ENCODE peak calls at places on chromosomes 6 and 20, in four cellular contexts. E, O, V and Z are unnamed samples. For H3K4me1, the result is how much of the 10 kb centered on the place peaks cover.

GRCh38 chr20:33575302-33575701 is 85.4 kb downstream of the CBFA2T2 start:
- DNase-seq in E (no peak), O (peak), V (no peak), Z (no peak)

GRCh38 chr6:143110572-143110971 is 49.9 kb downstream of the AIG1 start:
- DNase-seq in E (no peak), O (peak), V (no peak), Z (no peak)

GRCh38 chr20:41365785-41366545 is 653 bp downstream of the EMILIN3 start:
- DNase-seq in E (no peak), O (no peak), V (no peak), Z (peak)

GRCh38 chr6:43750622-43751021 is 19.4 kb upstream of the VEGFA start:
- DNase-seq in E (no peak), O (no peak), V (no peak), Z (no peak)

GRCh38 chr20:34753706-34754461 is 49.7 kb downstream of the TP53INP2 start:
- DNase-seq in E (no peak), O (peak), V (no peak), Z (no peak)

GRCh38 chr6:136501081-136501480 is 49.1 kb downstream of the MAP7 start:
- DNase-seq in E (no peak), O (no peak), V (no peak), Z (no peak)

GRCh38 chr6:69729870-69730449 is 66.8 kb downstream of the LMBRD1 start:
- DNase-seq in E (peak), O (peak), V (no peak), Z (no peak)

GRCh38 chr6:119347466-119348307 is 1.9 kb downstream of the MAN1A1 start:
- DNase-seq in E (no peak), O (no peak), V (peak), Z (peak)

GRCh38 chr6:81792826-81793225 is 40.3 kb upstream of the TENT5A start:
- DNase-seq in E (no peak), O (no peak), V (no peak), Z (no peak)

GRCh38 chr6:34676140-34676539 is 20.4 kb downstream of the ILRUN start:
- DNase-seq in E (no peak), O (no peak), V (no peak), Z (no peak)
- H3K4me1 ChIP-seq in E (under half), O (under half), V (half or more), Z (half or more)

DNA sequence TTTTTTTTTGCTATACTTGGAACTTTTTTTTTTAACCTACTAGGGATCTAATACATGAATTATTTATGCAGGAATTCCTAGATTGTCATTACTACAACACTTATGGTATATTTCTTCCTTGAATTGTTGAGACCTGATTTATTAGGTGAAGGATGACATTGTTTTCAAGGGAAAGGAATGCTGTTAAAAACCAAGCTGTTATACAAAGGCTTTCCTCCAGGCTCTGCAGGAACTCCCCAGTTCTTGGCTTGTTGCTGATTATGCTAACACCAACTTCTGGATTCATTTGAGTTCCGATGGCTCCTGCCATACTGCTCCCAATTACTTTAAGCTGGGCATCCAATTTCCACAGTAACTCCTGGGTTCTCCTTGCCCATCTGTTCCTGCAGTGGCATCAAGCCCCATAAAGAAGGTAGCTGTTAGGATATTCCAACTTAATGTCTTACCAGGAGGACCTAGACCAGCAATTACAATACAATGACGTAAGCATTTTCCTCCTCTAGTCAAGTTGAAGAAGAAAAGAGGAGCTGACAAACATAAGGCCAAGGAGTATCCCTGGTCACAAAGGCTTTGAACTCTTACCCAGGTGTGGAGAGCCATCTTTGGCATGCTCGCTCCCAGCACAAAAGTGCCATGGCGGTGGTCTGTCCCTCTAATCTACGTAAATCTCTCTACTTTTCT is 215.9 kb upstream of the AGPAT4 start:
- DNase-seq in E (peak), O (no peak), V (no peak), Z (no peak)
- TF ChIP-seq CTCF in E (no peak), O (no peak), V (no peak), Z (no peak)

DNA sequence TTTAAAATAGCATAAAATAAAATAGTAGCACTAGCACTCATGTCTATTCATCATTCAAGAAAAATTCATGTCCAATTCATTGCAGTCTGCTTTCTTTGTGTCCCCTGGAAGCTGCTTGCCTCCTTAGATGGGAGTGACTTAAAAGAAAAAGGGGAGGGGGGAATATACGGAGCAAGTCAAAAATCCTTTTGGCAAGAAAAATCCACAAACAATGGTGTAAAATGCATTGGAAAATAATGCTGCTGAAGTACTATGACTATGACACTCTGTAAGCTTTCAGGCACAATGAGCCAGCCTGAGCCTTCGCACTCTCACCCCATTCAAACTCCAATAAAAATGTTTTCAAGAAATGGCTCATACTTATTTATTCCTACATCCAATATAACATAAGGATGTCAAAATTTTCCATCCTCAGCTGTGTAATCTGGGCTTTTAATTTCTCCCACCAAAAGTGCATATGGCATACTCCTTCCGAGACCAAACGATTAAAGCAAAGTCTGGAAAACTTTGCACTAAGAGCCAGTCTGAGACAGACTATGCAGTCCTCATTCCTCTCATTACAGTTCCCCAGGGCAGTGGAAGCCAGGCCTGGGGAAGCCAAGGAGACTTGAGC is 798 bp downstream of the NEDD9 start:
- DNase-seq in E (peak), O (peak), V (no peak), Z (peak)
- H3K27ac ChIP-seq in E (peak), O (peak), V (peak), Z (peak)

DNA sequence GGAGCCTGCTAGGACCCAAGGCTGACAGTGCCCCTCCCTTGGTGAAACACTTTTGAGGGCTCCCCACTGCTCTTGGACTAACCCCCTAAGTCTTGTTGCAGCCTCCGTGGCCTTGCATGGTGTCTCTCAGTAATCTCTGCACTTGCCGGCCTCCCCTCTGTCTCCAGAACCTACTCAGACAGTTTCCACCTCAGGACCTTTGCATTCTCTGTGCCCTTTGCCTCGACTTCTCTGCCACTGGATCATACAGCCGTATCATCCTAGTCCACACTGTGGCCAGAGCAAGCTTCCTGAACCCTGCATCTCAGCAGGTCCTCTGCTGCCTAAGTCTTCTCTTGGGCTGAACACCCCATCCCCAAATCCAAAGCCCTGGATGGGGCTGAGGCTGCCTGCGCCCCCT is 152.0 kb upstream of the PTPN1 start:
- DNase-seq in E (no peak), O (no peak), V (no peak), Z (no peak)
- H3K4me1 ChIP-seq in E (under half), O (under half), V (under half), Z (under half)

GRCh38 chr6:144338474-144338873 is 53.3 kb downstream of the UTRN start:
- DNase-seq in E (no peak), O (no peak), V (no peak), Z (no peak)
- TF ChIP-seq CTCF in E (no peak), O (no peak), V (no peak), Z (no peak)

DNA sequence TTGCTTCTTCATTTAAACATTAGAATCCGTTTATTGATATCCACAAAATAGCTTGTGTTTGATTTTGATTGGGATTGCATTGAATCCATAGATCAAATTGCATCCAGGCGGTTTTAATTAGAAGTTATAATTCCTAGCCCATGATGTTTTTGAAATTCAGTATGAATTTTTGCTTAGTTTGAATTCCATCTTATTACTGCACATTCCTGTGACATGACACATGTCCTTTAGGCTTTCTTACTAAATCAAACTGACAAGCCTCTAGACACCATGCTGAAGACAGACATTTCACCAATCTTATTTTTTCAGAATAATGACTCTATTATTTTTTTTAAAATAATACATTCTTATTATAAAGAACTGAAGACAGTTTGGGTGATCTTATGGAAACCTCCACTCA is 21.4 kb upstream of the PI16 start:
- DNase-seq in E (peak), O (peak), V (no peak), Z (no peak)
- H3K27ac ChIP-seq in E (no peak), O (no peak), V (no peak), Z (no peak)

GRCh38 chr6:146389740-146390139 is 153.9 kb upstream of the RAB32 start:
- DNase-seq in E (no peak), O (no peak), V (no peak), Z (no peak)

DNA sequence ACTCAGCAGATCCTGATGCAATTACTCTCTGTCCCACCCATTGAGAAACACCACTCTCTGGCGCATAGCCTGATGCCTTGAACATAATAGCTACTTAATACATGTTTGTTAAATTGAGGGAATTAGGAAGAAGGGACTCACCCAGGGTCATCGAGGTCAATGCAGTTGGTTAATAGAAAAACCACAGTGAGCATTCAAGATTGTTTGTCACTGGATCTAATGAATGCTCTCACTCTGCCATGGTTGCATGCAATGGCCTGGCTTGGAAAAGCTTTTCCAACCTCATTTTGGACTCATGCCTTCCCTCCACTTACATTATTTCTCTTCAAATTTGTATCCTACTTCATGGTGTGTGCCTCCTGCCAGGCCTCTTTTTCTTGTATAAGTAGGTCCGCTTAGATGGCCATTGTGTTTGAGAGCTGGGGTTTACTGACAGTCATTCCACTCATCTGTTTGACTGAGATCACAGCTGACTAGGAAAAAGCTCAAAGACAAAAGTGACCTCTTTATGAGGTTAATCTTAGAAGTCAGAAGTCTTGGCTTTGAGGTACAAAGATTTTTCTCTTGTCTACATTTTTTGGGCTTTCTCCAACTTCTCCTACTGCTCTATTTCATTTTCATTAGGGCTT is 154.8 kb upstream of the RAB32 start:
- DNase-seq in E (no peak), O (no peak), V (no peak), Z (no peak)
- H3K4me1 ChIP-seq in E (under half), O (under half), V (under half), Z (under half)

GRCh38 chr6:73652637-73653570 is 888 bp downstream of the SLC17A5 start:
- DNase-seq in E (peak), O (peak), V (peak), Z (peak)
- TF ChIP-seq CTCF in E (no peak), O (peak), V (no peak), Z (peak)